ENCODE peak calls at places on chromosome 14, in four cellular contexts. One of them, this sample, is unnamed.

GRCh38 chr14:105876829-105877228 is 350.4 kb downstream of the TMEM121 start:
- DNase-seq in NCI-H2081 treated with DMSO at 0.1 percent for 48 hours: no peak
- DNase-seq in psoas muscle: peak
- DNase-seq in epithelial cell of prostate: no peak
- DNase-seq in this sample: no peak

GRCh38 chr14:64440494-64440893 is 24.8 kb upstream of the AKAP5 start:
- DNase-seq in epithelial cell of prostate: no peak
- DNase-seq in NCI-H2081 treated with DMSO at 0.1 percent for 48 hours: no peak
- DNase-seq in psoas muscle: no peak
- DNase-seq in this sample: no peak

GRCh38 chr14:61498811-61499210 is 177.4 kb downstream of the PRKCH start:
- DNase-seq in epithelial cell of prostate: no peak
- DNase-seq in NCI-H2081 treated with DMSO at 0.1 percent for 48 hours: no peak
- DNase-seq in psoas muscle: no peak
- DNase-seq in this sample: no peak

GRCh38 chr14:100536721-100537700 is 50.2 kb downstream of the BEGAIN start:
- DNase-seq in epithelial cell of prostate: no peak
- DNase-seq in psoas muscle: peak
- DNase-seq in NCI-H2081 treated with DMSO at 0.1 percent for 48 hours: no peak
- DNase-seq in this sample: no peak

GRCh38 chr14:36057452-36058142 is 118.9 kb downstream of the PTCSC3 start:
- DNase-seq in epithelial cell of prostate: no peak
- DNase-seq in psoas muscle: no peak
- DNase-seq in NCI-H2081 treated with DMSO at 0.1 percent for 48 hours: peak
- DNase-seq in this sample: peak

GRCh38 chr14:103087343-103087835 is 3.4 kb downstream of the LBHD2 start:
- DNase-seq in NCI-H2081 treated with DMSO at 0.1 percent for 48 hours: no peak
- DNase-seq in psoas muscle: peak
- DNase-seq in epithelial cell of prostate: no peak
- DNase-seq in this sample: no peak

GRCh38 chr14:98926151-98926550 is 345.8 kb downstream of the BCL11B start:
- DNase-seq in NCI-H2081 treated with DMSO at 0.1 percent for 48 hours: no peak
- DNase-seq in epithelial cell of prostate: no peak
- DNase-seq in psoas muscle: no peak
- DNase-seq in this sample: no peak

GRCh38 chr14:54822685-54823084 is 79.9 kb downstream of the GCH1 start:
- DNase-seq in psoas muscle: no peak
- DNase-seq in epithelial cell of prostate: no peak
- DNase-seq in NCI-H2081 treated with DMSO at 0.1 percent for 48 hours: no peak
- DNase-seq in this sample: no peak

GRCh38 chr14:24840204-24840893 is 206.4 kb upstream of the GZMB start:
- DNase-seq in psoas muscle: no peak
- DNase-seq in NCI-H2081 treated with DMSO at 0.1 percent for 48 hours: no peak
- DNase-seq in epithelial cell of prostate: no peak
- DNase-seq in this sample: peak

GRCh38 chr14:100864960-100865681 is 38.4 kb downstream of the RTL1 start:
- DNase-seq in epithelial cell of prostate: no peak
- DNase-seq in psoas muscle: peak
- DNase-seq in NCI-H2081 treated with DMSO at 0.1 percent for 48 hours: no peak
- DNase-seq in this sample: no peak

GRCh38 chr14:100025111-100025510 is 40.1 kb upstream of the EVL start:
- DNase-seq in epithelial cell of prostate: no peak
- DNase-seq in NCI-H2081 treated with DMSO at 0.1 percent for 48 hours: no peak
- DNase-seq in psoas muscle: no peak
- DNase-seq in this sample: peak

GRCh38 chr14:74519316-74520074 is 25.9 kb downstream of the ISCA2 start:
- DNase-seq in NCI-H2081 treated with DMSO at 0.1 percent for 48 hours: no peak
- DNase-seq in epithelial cell of prostate: no peak
- DNase-seq in psoas muscle: peak
- DNase-seq in this sample: no peak

GRCh38 chr14:61536661-61537566 is 158.4 kb upstream of the HIF1A start:
- DNase-seq in NCI-H2081 treated with DMSO at 0.1 percent for 48 hours: no peak
- DNase-seq in epithelial cell of prostate: no peak
- DNase-seq in psoas muscle: no peak
- DNase-seq in this sample: no peak

GRCh38 chr14:63795532-63795931 is 57.3 kb upstream of the SYNE2 start:
- DNase-seq in NCI-H2081 treated with DMSO at 0.1 percent for 48 hours: no peak
- DNase-seq in psoas muscle: no peak
- DNase-seq in epithelial cell of prostate: no peak
- DNase-seq in this sample: no peak

GRCh38 chr14:32938719-32939253 is at the start of gene NPAS3:
- DNase-seq in NCI-H2081 treated with DMSO at 0.1 percent for 48 hours: no peak
- DNase-seq in epithelial cell of prostate: no peak
- DNase-seq in psoas muscle: no peak
- DNase-seq in this sample: no peak

GRCh38 chr14:51901475-51902024 is 41.1 kb downstream of the GNG2 start:
- DNase-seq in epithelial cell of prostate: no peak
- DNase-seq in NCI-H2081 treated with DMSO at 0.1 percent for 48 hours: no peak
- DNase-seq in psoas muscle: no peak
- DNase-seq in this sample: no peak

GRCh38 chr14:42023452-42023851 is 416.8 kb downstream of the LRFN5 start:
- DNase-seq in psoas muscle: no peak
- DNase-seq in NCI-H2081 treated with DMSO at 0.1 percent for 48 hours: no peak
- DNase-seq in epithelial cell of prostate: no peak
- DNase-seq in this sample: no peak

GRCh38 chr14:61542848-61543790 is 152.2 kb upstream of the HIF1A start:
- DNase-seq in psoas muscle: no peak
- DNase-seq in epithelial cell of prostate: no peak
- DNase-seq in NCI-H2081 treated with DMSO at 0.1 percent for 48 hours: no peak
- DNase-seq in this sample: no peak

GRCh38 chr14:80624581-80624980 is 317.0 kb downstream of the CEP128 start:
- DNase-seq in psoas muscle: no peak
- DNase-seq in NCI-H2081 treated with DMSO at 0.1 percent for 48 hours: no peak
- DNase-seq in epithelial cell of prostate: no peak
- DNase-seq in this sample: no peak

GRCh38 chr14:100302616-100303015 is 3.6 kb downstream of the SLC25A29 start:
- DNase-seq in NCI-H2081 treated with DMSO at 0.1 percent for 48 hours: no peak
- DNase-seq in epithelial cell of prostate: peak
- DNase-seq in psoas muscle: no peak
- DNase-seq in this sample: peak

GRCh38 chr14:61258985-61259384 is 22.2 kb downstream of the TMEM30B start:
- DNase-seq in NCI-H2081 treated with DMSO at 0.1 percent for 48 hours: no peak
- DNase-seq in epithelial cell of prostate: no peak
- DNase-seq in psoas muscle: no peak
- DNase-seq in this sample: no peak

GRCh38 chr14:54737132-54737711 is 165.4 kb downstream of the GCH1 start:
- DNase-seq in psoas muscle: peak
- DNase-seq in NCI-H2081 treated with DMSO at 0.1 percent for 48 hours: no peak
- DNase-seq in epithelial cell of prostate: peak
- DNase-seq in this sample: peak

GRCh38 chr14:31441273-31442110 is 15.8 kb downstream of the DTD2 start:
- DNase-seq in epithelial cell of prostate: no peak
- DNase-seq in psoas muscle: no peak
- DNase-seq in NCI-H2081 treated with DMSO at 0.1 percent for 48 hours: no peak
- DNase-seq in this sample: peak

GRCh38 chr14:106556665-106557289 is 1030.4 kb downstream of the TMEM121 start:
- DNase-seq in psoas muscle: no peak
- DNase-seq in epithelial cell of prostate: no peak
- DNase-seq in NCI-H2081 treated with DMSO at 0.1 percent for 48 hours: no peak
- DNase-seq in this sample: no peak

GRCh38 chr14:79584679-79585078 is 626.6 kb downstream of the DIO2 start:
- DNase-seq in NCI-H2081 treated with DMSO at 0.1 percent for 48 hours: no peak
- DNase-seq in epithelial cell of prostate: peak
- DNase-seq in psoas muscle: no peak
- DNase-seq in this sample: peak

GRCh38 chr14:79585845-79586244 is 625.5 kb downstream of the DIO2 start:
- DNase-seq in psoas muscle: no peak
- DNase-seq in epithelial cell of prostate: no peak
- DNase-seq in NCI-H2081 treated with DMSO at 0.1 percent for 48 hours: no peak
- DNase-seq in this sample: no peak

GRCh38 chr14:95210699-95211098 is 53.4 kb upstream of the DICER1 start:
- DNase-seq in NCI-H2081 treated with DMSO at 0.1 percent for 48 hours: no peak
- DNase-seq in epithelial cell of prostate: no peak
- DNase-seq in psoas muscle: no peak
- DNase-seq in this sample: no peak

GRCh38 chr14:104437703-104438102 is 141.9 kb upstream of the C14orf180 start:
- DNase-seq in epithelial cell of prostate: no peak
- DNase-seq in NCI-H2081 treated with DMSO at 0.1 percent for 48 hours: no peak
- DNase-seq in psoas muscle: no peak
- DNase-seq in this sample: no peak

GRCh38 chr14:24607081-24607480 is 2.4 kb downstream of the GZMH start:
- DNase-seq in psoas muscle: no peak
- DNase-seq in NCI-H2081 treated with DMSO at 0.1 percent for 48 hours: no peak
- DNase-seq in epithelial cell of prostate: no peak
- DNase-seq in this sample: no peak

GRCh38 chr14:65637780-65638179 is 225.2 kb downstream of the FUT8 start:
- DNase-seq in epithelial cell of prostate: peak
- DNase-seq in psoas muscle: no peak
- DNase-seq in NCI-H2081 treated with DMSO at 0.1 percent for 48 hours: no peak
- DNase-seq in this sample: peak

GRCh38 chr14:31879661-31880348 is 197.3 kb upstream of the ARHGAP5 start:
- DNase-seq in psoas muscle: no peak
- DNase-seq in epithelial cell of prostate: no peak
- DNase-seq in NCI-H2081 treated with DMSO at 0.1 percent for 48 hours: no peak
- DNase-seq in this sample: no peak

GRCh38 chr14:104158827-104159798 is 20.7 kb downstream of the KIF26A start:
- DNase-seq in NCI-H2081 treated with DMSO at 0.1 percent for 48 hours: no peak
- DNase-seq in epithelial cell of prostate: no peak
- DNase-seq in psoas muscle: no peak
- DNase-seq in this sample: no peak